ENCODE peak calls at places on chromosomes 16 and 17, in four cellular contexts. G, C, X and I are unnamed samples.

GRCh38 chr17:41464682-41465081 is 2.5 kb downstream of the KRT32 start:
- DNase-seq in G (no peak), C (no peak), X (no peak), I (peak)

GRCh38 chr16:66152841-66153525 is 213.5 kb upstream of the CDH5 start:
- DNase-seq in C (no peak), G (no peak), X (no peak), I (peak)

GRCh38 chr16:84065536-84066132 is 23.0 kb upstream of the SLC38A8 start:
- DNase-seq in G (peak), C (no peak), X (peak), I (peak)

GRCh38 chr17:72360386-72360940 is 239.6 kb downstream of the SOX9 start:
- DNase-seq in X (no peak), G (no peak), C (no peak), I (no peak)

GRCh38 chr17:59790936-59791335 is 83.5 kb downstream of the VMP1 start:
- DNase-seq in X (no peak), G (no peak), C (no peak), I (no peak)

GRCh38 chr16:25045696-25046381 is 30.7 kb upstream of the ARHGAP17 start:
- DNase-seq in G (no peak), X (no peak), C (no peak), I (peak)

GRCh38 chr17:14428640-14429029 is 127.8 kb downstream of the HS3ST3B1 start:
- DNase-seq in C (no peak), X (peak), G (no peak), I (no peak)

GRCh38 chr17:17749921-17750320 is 68.7 kb downstream of the RAI1 start:
- DNase-seq in G (peak), C (no peak), X (peak), I (peak)

GRCh38 chr17:63596856-63597557 is 3.7 kb upstream of the TACO1 start:
- DNase-seq in C (no peak), G (no peak), X (no peak), I (no peak)

GRCh38 chr17:81298325-81298990 is 3.4 kb upstream of the SLC38A10 start:
- DNase-seq in X (no peak), C (no peak), G (no peak), I (no peak)

GRCh38 chr16:27745348-27745747 is 195.4 kb downstream of the KATNIP start:
- DNase-seq in X (no peak), G (no peak), C (no peak), I (peak)

GRCh38 chr17:521168-521525 is 168.5 kb upstream of the RPH3AL start:
- DNase-seq in G (no peak), X (no peak), C (no peak), I (no peak)

GRCh38 chr16:79816081-79816497 is 215.6 kb upstream of the MAF start:
- DNase-seq in C (no peak), G (no peak), X (no peak), I (no peak)

GRCh38 chr17:72901098-72901497 is 191.4 kb downstream of the SLC39A11 start:
- DNase-seq in X (no peak), G (peak), C (no peak), I (no peak)

GRCh38 chr17:73271078-73271477 is 9.4 kb upstream of the CPSF4L start:
- DNase-seq in G (no peak), C (no peak), X (no peak), I (no peak)

GRCh38 chr16:50012182-50012581 is 12.8 kb upstream of the CNEP1R1 start:
- DNase-seq in G (no peak), X (no peak), C (no peak), I (no peak)

GRCh38 chr17:12231027-12231682 is 210.5 kb downstream of the MAP2K4 start:
- DNase-seq in C (no peak), X (no peak), G (no peak), I (peak)

GRCh38 chr16:76118344-76118743 is 158.9 kb upstream of the CNTNAP4 start:
- DNase-seq in G (no peak), X (no peak), C (no peak), I (no peak)

GRCh38 chr17:43456661-43457361 is 27.0 kb upstream of the DHX8 start:
- DNase-seq in G (no peak), C (no peak), X (no peak), I (peak)

GRCh38 chr17:82170412-82170961 is 42.2 kb downstream of the CCDC57 start:
- DNase-seq in C (no peak), X (no peak), G (no peak), I (no peak)

GRCh38 chr16:83995756-83996155 is 27.7 kb downstream of the NECAB2 start:
- DNase-seq in C (no peak), X (no peak), G (no peak), I (no peak)

GRCh38 chr16:80569440-80570105 is 28.8 kb downstream of the DYNLRB2 start:
- DNase-seq in X (peak), C (peak), G (no peak), I (peak)

GRCh38 chr16:67562526-67562917 is at the start of gene CTCF:
- DNase-seq in C (peak), G (peak), X (peak), I (peak)

GRCh38 chr17:27602721-27603445 is 28.1 kb upstream of the LGALS9 start:
- DNase-seq in G (peak), C (peak), X (peak), I (peak)